ENCODE peak calls at places on chromosomes 4 and X, in eight cellular contexts. V is aorta, O is K562, B is heart right ventricle, W is fibroblast of lung, Y is mesendoderm, E is caudate nucleus, H is AG04450. N is an unnamed sample.

GRCh38 chr4:23981328-23981727 is 91.5 kb upstream of the PPARGC1A start:
- DNase-seq in O (no peak), H (no peak), W (peak), E (no peak), B (no peak), Y (peak), V (no peak), N (no peak)

GRCh38 chr4:109969087-109969486 is 56.4 kb downstream of the EGF start:
- DNase-seq in O (peak), Y (no peak), B (no peak), E (no peak), V (no peak), H (no peak), W (no peak), N (no peak)

GRCh38 chr4:169399976-169400767 is 129.4 kb upstream of the SH3RF1 start:
- DNase-seq in V (no peak), Y (no peak), B (no peak), E (no peak), W (no peak), H (no peak), O (no peak), N (no peak)

GRCh38 chr4:95637047-95637600 is 88.4 kb upstream of the UNC5C start:
- DNase-seq in O (no peak), Y (peak), V (no peak), H (no peak), B (no peak), E (no peak), W (peak), N (no peak)

GRCh38 chr4:28490669-28491068 is 1630.0 kb downstream of the STIM2 start:
- DNase-seq in W (no peak), Y (peak), O (no peak), H (no peak), V (no peak), B (no peak), E (no peak), N (no peak)

GRCh38 chr4:165680821-165681220 is 192.2 kb upstream of the TLL1 start:
- DNase-seq in H (no peak), Y (no peak), E (no peak), B (no peak), O (no peak), W (peak), V (no peak), N (no peak)

GRCh38 chr4:181784881-181785280 is 458.3 kb upstream of the TENM3 start:
- DNase-seq in H (no peak), V (no peak), W (no peak), E (no peak), O (no peak), B (no peak), Y (peak), N (no peak)

GRCh38 chr4:155679343-155679742 is 12.7 kb downstream of the GUCY1A1 start:
- DNase-seq in B (no peak), O (no peak), Y (no peak), W (peak), V (no peak), H (no peak), E (no peak), N (peak)

GRCh38 chr4:9804918-9805317 is 23.5 kb downstream of the DRD5 start:
- DNase-seq in B (no peak), E (no peak), O (no peak), H (no peak), Y (no peak), W (no peak), V (no peak), N (no peak)

GRCh38 chr4:48780867-48781219 is 764 bp upstream of the FRYL start:
- DNase-seq in O (peak), Y (no peak), H (no peak), E (no peak), B (no peak), W (peak), V (no peak), N (no peak)

GRCh38 chr4:48779998-48780866 is at the start of gene FRYL:
- DNase-seq in B (peak), O (peak), W (peak), Y (peak), V (peak), E (peak), H (peak), N (peak)

GRCh38 chr4:48785302-48785701 is 5.2 kb upstream of the FRYL start:
- DNase-seq in V (no peak), Y (no peak), O (no peak), B (no peak), W (no peak), E (no peak), H (no peak), N (no peak)

GRCh38 chr4:48779095-48779997 is 733 bp downstream of the FRYL start:
- DNase-seq in H (no peak), V (peak), B (peak), O (peak), E (peak), Y (peak), W (peak), N (no peak)

DNA sequence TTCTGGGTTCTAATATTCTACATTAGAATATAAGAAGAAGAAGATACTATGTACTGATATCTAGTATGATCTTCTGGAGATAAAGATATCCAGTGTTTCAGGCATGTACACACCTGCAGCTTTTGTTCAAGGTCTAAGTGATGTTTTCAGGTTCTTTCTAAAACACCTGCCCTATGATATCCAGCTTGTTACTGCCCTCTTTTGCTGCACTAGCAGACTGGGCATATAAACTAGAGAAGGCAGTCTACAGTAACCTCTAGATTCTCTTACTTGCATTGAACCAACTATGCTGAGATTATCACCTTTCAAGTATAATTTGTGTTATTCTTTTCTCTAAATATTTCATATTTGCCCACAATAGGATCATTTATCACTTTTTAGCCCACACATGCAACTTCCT is 1.9 kb upstream of the FRYL start:
- DNase-seq in W (no peak), B (no peak), E (no peak), H (no peak), O (no peak), Y (no peak), V (no peak), N (no peak)
- H3K27ac ChIP-seq in W (no peak), B (no peak), E (no peak), H (no peak), O (no peak), Y (no peak), V (no peak), N (no peak)

GRCh38 chrX:134804779-134805178 is 146.5 kb upstream of the PLAC1 start:
- DNase-seq in E (no peak), O (no peak), B (no peak), W (no peak), V (no peak), Y (no peak), H (no peak), N (no peak)

GRCh38 chrX:134813697-134814096 is 155.4 kb upstream of the PLAC1 start:
- DNase-seq in Y (no peak), H (no peak), E (no peak), O (no peak), V (no peak), B (no peak), W (no peak), N (no peak)

GRCh38 chrX:134806707-134807038 is 148.4 kb upstream of the PLAC1 start:
- DNase-seq in W (no peak), B (no peak), E (no peak), O (no peak), H (no peak), V (no peak), Y (no peak), N (no peak)

GRCh38 chrX:134807039-134807729 is 148.9 kb upstream of the PLAC1 start:
- DNase-seq in H (peak), V (peak), O (peak), W (peak), E (peak), B (peak), Y (peak), N (no peak)

DNA sequence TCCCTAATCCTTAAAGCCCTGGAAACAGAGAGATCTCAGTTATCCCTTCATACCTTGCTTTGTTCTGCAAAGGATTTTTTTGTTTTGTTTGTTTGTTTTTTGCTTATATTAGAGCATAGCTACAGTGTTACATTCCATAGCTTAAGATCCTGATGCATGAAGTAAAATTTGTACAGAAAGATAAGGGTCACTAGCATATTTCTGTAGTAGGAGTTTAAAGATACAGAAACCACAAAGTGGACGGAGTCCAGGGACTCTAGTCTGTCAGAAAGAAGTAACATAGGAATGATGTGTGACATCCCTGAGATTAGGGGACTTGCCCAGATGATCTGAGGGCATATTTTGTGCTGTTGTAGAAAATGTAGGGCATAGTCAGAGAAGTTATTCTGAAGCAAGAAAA is 151.9 kb upstream of the PLAC1 start:
- DNase-seq in W (peak), E (no peak), O (peak), B (no peak), V (no peak), Y (no peak), H (no peak), N (no peak)
- H3K27ac ChIP-seq in W (no peak), E (no peak), O (no peak), B (no peak), V (no peak), Y (no peak), H (no peak), N (no peak)

DNA sequence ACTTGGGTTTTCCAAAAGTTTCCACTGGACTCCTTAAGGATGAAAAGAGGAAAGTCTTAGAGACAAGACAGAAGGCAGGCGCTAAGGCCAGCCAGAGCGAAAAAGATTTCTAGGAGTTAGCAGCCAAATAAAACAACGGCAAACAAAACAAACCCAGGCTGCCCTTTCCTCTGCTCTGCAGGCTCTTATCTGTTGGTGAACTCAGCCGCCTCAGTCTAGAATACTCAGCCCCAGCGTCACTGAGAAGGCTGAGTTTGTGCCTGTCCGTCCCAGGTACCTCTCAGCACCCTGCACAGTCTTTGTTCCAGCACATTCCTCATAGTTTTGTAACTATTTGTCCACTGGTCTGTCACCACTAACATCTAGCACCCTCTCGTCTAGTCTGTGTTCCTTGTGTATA is 75.6 kb upstream of the FAM9C start:
- DNase-seq in O (peak), W (peak), E (no peak), V (no peak), Y (no peak), B (peak), H (no peak), N (no peak)
- H3K27ac ChIP-seq in O (no peak), W (peak), E (no peak), V (peak), Y (no peak), B (peak), H (peak), N (peak)

DNA sequence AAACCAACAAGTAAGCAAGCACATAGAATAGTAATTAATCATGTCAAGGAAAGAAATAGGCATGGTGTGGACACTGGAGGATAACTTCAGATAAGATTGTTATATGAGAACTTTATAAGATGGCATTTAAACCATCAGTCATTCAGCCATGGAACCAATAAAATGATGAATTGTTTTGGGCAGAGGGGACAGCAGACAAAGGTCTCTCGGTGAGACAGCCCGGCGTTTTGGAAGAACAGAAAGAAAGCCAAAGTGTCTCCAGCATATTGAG is 809 bp upstream of the PPM1K start:
- DNase-seq in B (no peak), H (no peak), V (no peak), Y (no peak), E (no peak), O (no peak), W (no peak), N (no peak)
- H3K27ac ChIP-seq in B (peak), H (no peak), V (peak), Y (no peak), E (peak), O (no peak), W (peak), N (peak)

DNA sequence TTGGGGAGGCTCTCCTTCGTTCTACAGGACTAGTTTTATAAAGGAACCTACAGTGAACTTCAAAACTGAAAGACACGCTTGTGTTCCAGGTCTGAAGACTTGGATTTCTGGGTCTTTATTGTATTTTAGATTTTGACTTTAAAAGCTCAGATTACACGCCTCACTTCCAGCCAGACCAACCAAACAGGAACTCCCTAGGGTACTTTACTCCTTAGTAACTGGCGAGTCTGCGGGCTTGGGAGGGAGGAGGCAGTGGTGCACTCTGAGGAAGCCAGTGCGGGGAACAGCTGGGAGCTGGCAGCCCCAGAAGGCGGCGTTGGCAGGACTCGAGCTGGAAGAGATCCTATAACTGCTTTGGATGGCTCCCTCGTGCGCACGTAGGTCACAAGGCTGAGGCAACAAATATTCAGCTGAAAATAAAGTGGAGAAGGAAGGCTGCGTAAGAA is 388 bp upstream of the PHKA1 start:
- DNase-seq in V (peak), E (peak), W (peak), H (peak), B (peak), O (peak), Y (peak), N (no peak)
- H3K27ac ChIP-seq in V (peak), E (peak), W (peak), H (peak), B (peak), O (peak), Y (peak), N (peak)

GRCh38 chr4:38865445-38865844 is 2.2 kb upstream of the FAM114A1 start:
- DNase-seq in B (no peak), H (no peak), W (no peak), E (no peak), O (no peak), V (no peak), Y (no peak), N (no peak)

GRCh38 chr4:38869511-38869910 is 1.9 kb downstream of the FAM114A1 start:
- DNase-seq in H (no peak), E (no peak), B (no peak), O (no peak), Y (no peak), W (peak), V (no peak), N (no peak)

GRCh38 chr4:38868055-38868965 is 704 bp downstream of the FAM114A1 start:
- DNase-seq in Y (peak), E (peak), W (peak), B (peak), V (peak), O (no peak), H (no peak), N (no peak)

GRCh38 chr4:38867478-38868054 is at the start of gene FAM114A1:
- DNase-seq in Y (peak), W (peak), H (no peak), E (peak), V (peak), O (peak), B (peak), N (no peak)

GRCh38 chr4:38866973-38867477 is 581 bp upstream of the FAM114A1 start:
- DNase-seq in W (no peak), V (no peak), O (no peak), Y (no peak), H (no peak), B (no peak), E (no peak), N (no peak)
- H3K27ac ChIP-seq in W (peak), V (peak), O (peak), Y (no peak), H (peak), B (peak), E (peak), N (peak)

GRCh38 chrX:18676470-18676869 is 4.6 kb upstream of the RS1 start:
- DNase-seq in E (no peak), O (peak), V (no peak), W (peak), H (no peak), B (no peak), Y (peak), N (no peak)

GRCh38 chrX:18677140-18677834 is 5.4 kb upstream of the RS1 start:
- DNase-seq in O (peak), E (no peak), H (no peak), B (no peak), W (no peak), Y (no peak), V (no peak), N (no peak)

GRCh38 chrX:18676050-18676449 is 4.1 kb upstream of the RS1 start:
- DNase-seq in E (no peak), W (no peak), V (no peak), O (no peak), H (no peak), B (no peak), Y (no peak), N (no peak)

GRCh38 chrX:18674417-18674787 is 2.5 kb upstream of the RS1 start:
- DNase-seq in H (no peak), Y (no peak), W (no peak), E (no peak), B (peak), O (no peak), V (no peak), N (no peak)

GRCh38 chrX:18674788-18675735 is 3.2 kb upstream of the RS1 start:
- DNase-seq in W (peak), Y (peak), V (peak), H (peak), O (peak), B (peak), E (peak), N (no peak)
- H3K27ac ChIP-seq in W (peak), Y (no peak), V (peak), H (peak), O (peak), B (peak), E (peak), N (peak)

GRCh38 chr4:66178901-66179300 is 508.6 kb upstream of the EPHA5 start:
- DNase-seq in E (no peak), W (peak), V (no peak), H (no peak), O (no peak), B (no peak), Y (peak), N (peak)
- H3K27ac ChIP-seq in E (no peak), W (no peak), V (no peak), H (no peak), O (no peak), B (no peak), Y (no peak), N (no peak)

GRCh38 chr4:152810715-152811287 is 31.0 kb downstream of the ARFIP1 start:
- DNase-seq in W (no peak), O (no peak), E (no peak), Y (no peak), H (no peak), V (no peak), B (no peak), N (no peak)
- H3K27ac ChIP-seq in W (no peak), O (no peak), E (no peak), Y (no peak), H (no peak), V (no peak), B (no peak), N (no peak)